ENCODE peak calls at places on chromosomes 16 and 17, in four cellular contexts. L is HepG2, J is WTC11, D is K562. C is an unnamed sample.

GRCh38 chr16:85338989-85339388 is 226.7 kb upstream of the CIBAR2 start:
- DNase-seq in J (no peak), L (no peak), D (no peak), C (no peak)

GRCh38 chr16:22255335-22255734 is 41.9 kb upstream of the POLR3E start:
- DNase-seq in J (no peak), D (peak), L (no peak), C (no peak)

GRCh38 chr17:44307387-44308186 is 814 bp upstream of the RUNDC3A start:
- DNase-seq in L (no peak), D (no peak), J (peak), C (peak)

GRCh38 chr16:48949636-48950035 is 332.0 kb downstream of the CBLN1 start:
- DNase-seq in J (no peak), D (no peak), L (no peak), C (no peak)

GRCh38 chr16:64121473-64121872 is 1000.4 kb downstream of the CDH11 start:
- DNase-seq in D (no peak), J (no peak), L (no peak), C (no peak)

GRCh38 chr16:11045846-11046245 is 101.5 kb downstream of the CLEC16A start:
- DNase-seq in D (no peak), L (no peak), J (no peak), C (no peak)

GRCh38 chr17:54892360-54892759 is 8.3 kb upstream of the TOM1L1 start:
- DNase-seq in J (no peak), D (no peak), L (no peak), C (no peak)

GRCh38 chr17:35119370-35120185 is at the start of gene RAD51D:
- DNase-seq in D (peak), L (peak), J (peak), C (peak)

GRCh38 chr16:64304376-64304775 is 817.5 kb downstream of the CDH11 start:
- DNase-seq in L (no peak), D (no peak), J (no peak), C (no peak)

GRCh38 chr17:18219016-18219415 is 6.4 kb upstream of the LLGL1 start:
- DNase-seq in D (peak), J (no peak), L (no peak), C (no peak)

GRCh38 chr17:75633484-75634375 is 496 bp downstream of the SMIM5 start:
- DNase-seq in J (peak), D (peak), L (peak), C (peak)

GRCh38 chr16:17369441-17369951 is 101.3 kb downstream of the XYLT1 start:
- DNase-seq in J (no peak), D (no peak), L (no peak), C (no peak)

GRCh38 chr17:64377769-64378282 is 12.8 kb downstream of the PECAM1 start:
- DNase-seq in L (peak), D (no peak), J (no peak), C (no peak)
- TF ChIP-seq FOXJ3 in L (no peak), D (no peak), J (no peak), C (no peak)

GRCh38 chr17:72119963-72120877 is 600 bp upstream of the SOX9 start:
- DNase-seq in L (peak), D (no peak), J (peak), C (peak)
- TF ChIP-seq FOXJ3 in L (no peak), D (no peak), J (no peak), C (no peak)

DNA sequence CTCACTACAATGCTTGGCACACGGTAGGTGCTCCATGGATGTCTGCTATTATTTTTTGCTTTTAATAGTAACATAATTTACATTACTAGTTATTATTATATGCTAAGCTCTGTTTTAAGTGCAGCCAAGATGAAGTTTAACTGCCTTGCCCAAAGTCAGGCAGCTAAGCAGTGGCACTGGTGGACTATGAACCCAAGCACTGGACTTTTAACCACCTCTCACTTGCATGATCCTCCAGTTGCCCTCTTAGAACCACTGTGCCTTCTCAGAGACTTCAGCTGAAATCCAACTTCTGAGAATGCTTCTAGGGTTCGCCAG is 1.5 kb upstream of the ZNF207 start:
- DNase-seq in L (no peak), J (no peak), D (peak), C (no peak)
- TF ChIP-seq FOXJ3 in L (no peak), J (no peak), D (no peak), C (no peak)

GRCh38 chr16:14181371-14182050 is 110.4 kb downstream of the MRTFB start:
- DNase-seq in L (no peak), D (no peak), J (no peak), C (no peak)
- TF ChIP-seq FOXJ3 in L (no peak), D (no peak), J (no peak), C (no peak)

GRCh38 chr16:56515665-56516064 is 4.2 kb downstream of the BBS2 start:
- DNase-seq in L (no peak), D (no peak), J (no peak), C (no peak)

GRCh38 chr16:56512025-56512424 is 7.8 kb downstream of the BBS2 start:
- DNase-seq in J (no peak), D (no peak), L (no peak), C (no peak)

GRCh38 chr16:56514845-56515244 is 5.0 kb downstream of the BBS2 start:
- DNase-seq in D (no peak), L (no peak), J (no peak), C (no peak)

GRCh38 chr16:56517206-56517605 is 2.6 kb downstream of the BBS2 start:
- DNase-seq in L (no peak), D (no peak), J (no peak), C (no peak)

GRCh38 chr16:56513972-56514371 is 5.9 kb downstream of the BBS2 start:
- DNase-seq in L (peak), J (no peak), D (peak), C (peak)
- TF ChIP-seq FOXJ3 in L (no peak), J (no peak), D (no peak), C (no peak)

GRCh38 chr16:27624154-27625049 is 74.5 kb downstream of the KATNIP start:
- DNase-seq in J (no peak), L (peak), D (no peak), C (no peak)
- TF ChIP-seq FOXJ3 in J (no peak), L (no peak), D (no peak), C (no peak)

GRCh38 chr17:41360291-41360995 is 9.2 kb downstream of the KRT33B start:
- DNase-seq in L (no peak), D (no peak), J (no peak), C (no peak)
- TF ChIP-seq FOXJ3 in L (no peak), D (no peak), J (no peak), C (no peak)

GRCh38 chr16:1078579-1079021 is 6.1 kb downstream of the SSTR5 start:
- DNase-seq in J (no peak), L (peak), D (no peak), C (no peak)
- TF ChIP-seq FOXJ3 in J (no peak), L (peak), D (no peak), C (no peak)

GRCh38 chr16:8645141-8645521 is 23.6 kb downstream of the METTL22 start:
- DNase-seq in L (no peak), J (no peak), D (no peak), C (no peak)

GRCh38 chr16:8646271-8646670 is 24.8 kb downstream of the METTL22 start:
- DNase-seq in J (no peak), D (no peak), L (no peak), C (no peak)

GRCh38 chr16:8645831-8646230 is 24.3 kb downstream of the METTL22 start:
- DNase-seq in D (no peak), J (no peak), L (no peak), C (no peak)

GRCh38 chr16:8644151-8644512 is 22.6 kb downstream of the METTL22 start:
- DNase-seq in L (no peak), D (no peak), J (no peak), C (no peak)

DNA sequence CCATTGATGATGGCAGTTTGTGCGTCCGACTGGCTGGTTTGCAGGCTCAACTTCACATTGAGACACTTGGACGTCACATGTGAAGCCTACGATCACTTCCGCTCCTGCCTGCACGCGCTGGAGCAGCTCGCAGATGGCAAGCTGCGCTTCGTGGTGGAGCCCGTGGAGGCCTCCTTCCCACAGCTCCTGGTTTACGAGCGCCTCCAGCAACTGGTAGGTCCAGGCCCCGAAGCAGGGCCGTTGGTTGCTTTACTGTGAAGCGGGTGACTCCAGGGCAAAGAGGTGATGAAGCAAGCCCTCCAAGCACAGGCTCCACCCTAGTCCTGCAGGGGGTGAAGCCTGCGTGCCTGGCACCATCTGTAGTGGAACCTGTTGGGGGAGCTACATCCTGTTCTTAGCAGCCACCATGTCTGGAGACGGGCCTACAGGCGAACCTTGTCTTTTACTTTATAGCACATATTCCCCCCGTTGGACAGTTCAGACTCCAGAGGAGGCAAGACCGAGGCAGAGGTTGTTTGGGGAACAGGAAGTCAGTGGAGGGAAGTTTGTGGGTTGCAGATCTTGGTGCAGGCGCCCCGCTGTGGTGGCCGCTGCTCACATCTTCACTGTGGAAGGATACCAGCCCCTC is 23.1 kb downstream of the METTL22 start:
- DNase-seq in J (no peak), D (no peak), L (no peak), C (no peak)
- TF ChIP-seq FOXJ3 in J (no peak), D (no peak), L (no peak), C (no peak)